ENCODE peak calls at places on chromosomes 2 and 18, in seven cellular contexts. F, S, T, A, R, B and I are unnamed samples.
A peak's percentile ranks its signal among the peaks of the same experiment; 100 is the strongest.

GRCh38 chr2:42979870-42980763 is 187.7 kb upstream of the HAAO start:
- DNase-seq in F (no peak), S (no peak), T (no peak), A (no peak), R (no peak), B (no peak), I (no peak)

GRCh38 chr2:217398860-217399259 is 539.0 kb upstream of the TNP1 start:
- DNase-seq in F (no peak), S (no peak), T (no peak), A (no peak), R (no peak), B (no peak), I (no peak)

GRCh38 chr2:207482630-207483029 is 47.1 kb upstream of the CREB1 start:
- DNase-seq in F (no peak), S (peak; percentile 39), T (no peak), A (no peak), R (peak; percentile 65), B (no peak), I (no peak)

GRCh38 chr2:38146302-38146916 is 70.5 kb upstream of the CYP1B1 start:
- DNase-seq in F (no peak), S (peak; percentile 89), T (peak; percentile 20), A (no peak), R (peak; percentile 88), B (peak; percentile 58), I (no peak)

GRCh38 chr18:34611904-34612303 is 98.2 kb upstream of the DTNA start:
- DNase-seq in F (no peak), S (no peak), T (no peak), A (no peak), R (no peak), B (no peak), I (no peak)

GRCh38 chr2:20304411-20304810 is 46.2 kb downstream of the PUM2 start:
- DNase-seq in F (no peak), S (peak; percentile 81), T (no peak), A (no peak), R (peak; percentile 86), B (no peak), I (no peak)

GRCh38 chr2:75596784-75597183 is 36.0 kb upstream of the EVA1A start:
- DNase-seq in F (no peak), S (peak; percentile 79), T (no peak), A (no peak), R (peak; percentile 66), B (peak; percentile 44), I (no peak)

GRCh38 chr2:234494361-234495075 is 2.4 kb downstream of the ARL4C start:
- DNase-seq in F (no peak), S (no peak), T (no peak), A (no peak), R (peak; percentile 25), B (peak; percentile 85), I (no peak)

GRCh38 chr18:7870855-7871254 is 303.7 kb downstream of the PTPRM start:
- DNase-seq in F (no peak), S (peak; percentile 46), T (no peak), A (no peak), R (no peak), B (no peak), I (no peak)

GRCh38 chr2:159290289-159290907 is 3.9 kb upstream of the WDSUB1 start:
- DNase-seq in F (no peak), S (peak; percentile 83), T (no peak), A (no peak), R (peak; percentile 86), B (peak; percentile 72), I (no peak)

GRCh38 chr2:109125595-109126500 is 3.2 kb upstream of the SH3RF3 start:
- DNase-seq in F (no peak), S (peak; percentile 96), T (no peak), A (no peak), R (peak; percentile 95), B (no peak), I (no peak)

GRCh38 chr18:59697236-59697932 is at the start of gene CCBE1:
- DNase-seq in F (peak; percentile 1), S (peak; percentile 82), T (no peak), A (no peak), R (peak; percentile 92), B (peak; percentile 86), I (no peak)

GRCh38 chr2:54572262-54572635 is 116.1 kb downstream of the SPTBN1 start:
- DNase-seq in F (no peak), S (peak; percentile 92), T (no peak), A (no peak), R (peak; percentile 89), B (peak; percentile 87), I (peak; percentile 50)

GRCh38 chr2:46666044-46666662 is 186.8 kb downstream of the TMEM247 start:
- DNase-seq in F (no peak), S (no peak), T (no peak), A (no peak), R (no peak), B (no peak), I (no peak)

GRCh38 chr2:216519154-216519762 is 20.6 kb downstream of the RPL37A start:
- DNase-seq in F (peak; percentile 46), S (peak; percentile 85), T (no peak), A (peak; percentile 14), R (peak; percentile 86), B (peak; percentile 89), I (peak; percentile 31)

GRCh38 chr18:72152935-72153334 is 391.2 kb downstream of the CBLN2 start:
- DNase-seq in F (no peak), S (no peak), T (no peak), A (no peak), R (no peak), B (no peak), I (no peak)

GRCh38 chr2:144358979-144359541 is 160.9 kb downstream of the ZEB2 start:
- DNase-seq in F (no peak), S (peak; percentile 70), T (no peak), A (no peak), R (peak; percentile 76), B (no peak), I (no peak)

GRCh38 chr2:33786881-33787280 is 187.8 kb upstream of the FAM98A start:
- DNase-seq in F (no peak), S (peak; percentile 56), T (no peak), A (no peak), R (peak; percentile 1), B (no peak), I (no peak)

GRCh38 chr2:189096769-189097447 is 82.7 kb downstream of the COL5A2 start:
- DNase-seq in F (no peak), S (peak; percentile 93), T (no peak), A (no peak), R (peak; percentile 96), B (no peak), I (no peak)

GRCh38 chr2:43070676-43071491 is 155.5 kb downstream of the ZFP36L2 start:
- DNase-seq in F (no peak), S (no peak), T (no peak), A (no peak), R (no peak), B (no peak), I (no peak)

GRCh38 chr2:232339121-232340081 is 39.1 kb upstream of the ALPP start:
- DNase-seq in F (no peak), S (no peak), T (no peak), A (no peak), R (no peak), B (no peak), I (no peak)

GRCh38 chr18:32612651-32613050 is 142.0 kb upstream of the GAREM1 start:
- DNase-seq in F (no peak), S (no peak), T (no peak), A (no peak), R (no peak), B (no peak), I (no peak)

GRCh38 chr2:20213651-20214565 is 11.0 kb downstream of the SDC1 start:
- DNase-seq in F (no peak), S (no peak), T (no peak), A (no peak), R (no peak), B (no peak), I (no peak)

GRCh38 chr18:55407191-55407590 is 180.8 kb downstream of the TCF4 start:
- DNase-seq in F (no peak), S (no peak), T (no peak), A (no peak), R (no peak), B (no peak), I (no peak)

GRCh38 chr2:210546424-210547223 is 9.8 kb upstream of the CPS1 start:
- DNase-seq in F (no peak), S (no peak), T (no peak), A (no peak), R (no peak), B (no peak), I (no peak)

GRCh38 chr2:156115338-156115737 is 217.2 kb downstream of the NR4A2 start:
- DNase-seq in F (no peak), S (no peak), T (no peak), A (no peak), R (no peak), B (no peak), I (no peak)

GRCh38 chr18:54284967-54285785 is 15.9 kb downstream of the POLI start:
- DNase-seq in F (peak; percentile 53), S (peak; percentile 72), T (no peak), A (no peak), R (peak; percentile 82), B (peak; percentile 82), I (no peak)

GRCh38 chr2:118371500-118371899 is 283.2 kb downstream of the INSIG2 start:
- DNase-seq in F (no peak), S (peak; percentile 54), T (no peak), A (no peak), R (peak; percentile 42), B (no peak), I (no peak)

GRCh38 chr2:218893349-218894167 is 12.9 kb downstream of the WNT10A start:
- DNase-seq in F (no peak), S (no peak), T (no peak), A (no peak), R (no peak), B (peak; percentile 63), I (no peak)

GRCh38 chr2:26913599-26914285 is 56.7 kb upstream of the MAPRE3 start:
- DNase-seq in F (no peak), S (peak; percentile 62), T (no peak), A (no peak), R (no peak), B (no peak), I (no peak)

GRCh38 chr2:236876642-236877041 is 209.0 kb upstream of the COPS8 start:
- DNase-seq in F (no peak), S (no peak), T (no peak), A (no peak), R (no peak), B (no peak), I (no peak)

GRCh38 chr2:54683596-54683995 is 39.9 kb upstream of the EML6 start:
- DNase-seq in F (no peak), S (no peak), T (no peak), A (no peak), R (no peak), B (peak; percentile 50), I (no peak)

GRCh38 chr2:107932986-107933385 is 53.3 kb upstream of the SLC5A7 start:
- DNase-seq in F (no peak), S (peak; percentile 1), T (no peak), A (no peak), R (peak; percentile 43), B (no peak), I (no peak)

GRCh38 chr2:242054881-242055801 is 185.6 kb downstream of the RTP5 start:
- DNase-seq in F (no peak), S (no peak), T (no peak), A (no peak), R (no peak), B (no peak), I (no peak)

GRCh38 chr2:72085036-72085435 is 62.6 kb downstream of the CYP26B1 start:
- DNase-seq in F (no peak), S (no peak), T (no peak), A (no peak), R (no peak), B (no peak), I (no peak)